ENCODE peak calls at places on chromosomes 7 and 10, in four cellular contexts. C is natural killer cell, W is PC-3, J is adrenal gland. M is an unnamed sample.

GRCh38 chr7:137097111-137097510 is 228.7 kb downstream of the CHRM2 start:
- DNase-seq in C (no peak), W (no peak), J (no peak), M (no peak)

GRCh38 chr7:129089521-129090212 is 34.8 kb upstream of the TNPO3 start:
- DNase-seq in C (no peak), W (no peak), J (no peak), M (no peak)

GRCh38 chr7:149714910-149715471 is 58.4 kb downstream of the ZNF467 start:
- DNase-seq in C (no peak), W (peak; percentile 5), J (peak; percentile 30), M (no peak)

GRCh38 chr7:157281221-157281998 is 55.4 kb upstream of the DNAJB6 start:
- DNase-seq in C (no peak), W (no peak), J (no peak), M (no peak)

GRCh38 chr7:101386177-101386557 is 23.5 kb downstream of the COL26A1 start:
- DNase-seq in C (no peak), W (no peak), J (no peak), M (no peak)

GRCh38 chr7:45638916-45639315 is 64.7 kb downstream of the ADCY1 start:
- DNase-seq in C (no peak), W (no peak), J (no peak), M (no peak)

GRCh38 chr7:22587322-22587721 is 87.3 kb upstream of the STEAP1B start:
- DNase-seq in C (no peak), W (no peak), J (no peak), M (no peak)

GRCh38 chr7:94922457-94922856 is 15.1 kb downstream of the PPP1R9A start:
- DNase-seq in C (no peak), W (no peak), J (no peak), M (no peak)

GRCh38 chr7:15330943-15331342 is 230.9 kb downstream of the AGMO start:
- DNase-seq in C (no peak), W (no peak), J (no peak), M (no peak)

GRCh38 chr10:15211464-15211979 is 43.0 kb upstream of the NMT2 start:
- DNase-seq in C (no peak), W (peak; percentile 66), J (no peak), M (no peak)

GRCh38 chr7:152312316-152312715 is 123.5 kb downstream of the KMT2C start:
- DNase-seq in C (no peak), W (no peak), J (no peak), M (no peak)

GRCh38 chr10:118497227-118497626 is 98.2 kb downstream of the PRLHR start:
- DNase-seq in C (no peak), W (no peak), J (no peak), M (no peak)

GRCh38 chr10:8073696-8074416 is 19.4 kb downstream of the GATA3 start:
- DNase-seq in C (peak; percentile 25), W (no peak), J (no peak), M (no peak)

GRCh38 chr10:49652416-49653385 is 26.8 kb upstream of the C10orf53 start:
- DNase-seq in C (no peak), W (no peak), J (no peak), M (no peak)

GRCh38 chr7:20796565-20796964 is 9.9 kb upstream of the SP8 start:
- DNase-seq in C (no peak), W (no peak), J (no peak), M (no peak)

GRCh38 chr10:31694929-31695837 is 233.4 kb downstream of the ARHGAP12 start:
- DNase-seq in C (no peak), W (no peak), J (no peak), M (no peak)

GRCh38 chr7:55366461-55367138 is 1.5 kb downstream of the LANCL2 start:
- DNase-seq in C (no peak), W (peak; percentile 5), J (no peak), M (no peak)

GRCh38 chr10:18601321-18601720 is 50.1 kb downstream of the NSUN6 start:
- DNase-seq in C (no peak), W (no peak), J (no peak), M (no peak)

GRCh38 chr7:157568785-157569584 is 232.2 kb downstream of the DNAJB6 start:
- DNase-seq in C (peak; percentile 35), W (no peak), J (peak; percentile 35), M (peak; percentile 54)

GRCh38 chr7:45683556-45684148 is 109.5 kb downstream of the ADCY1 start:
- DNase-seq in C (no peak), W (no peak), J (no peak), M (no peak)

GRCh38 chr10:72483452-72483851 is 128.7 kb upstream of the DNAJB12 start:
- DNase-seq in C (no peak), W (no peak), J (peak; percentile 4), M (no peak)

GRCh38 chr10:75468612-75469011 is 37.2 kb downstream of the LRMDA start:
- DNase-seq in C (no peak), W (no peak), J (peak; percentile 42), M (no peak)

GRCh38 chr10:29771376-29771775 is 136.6 kb upstream of the SVIL start:
- DNase-seq in C (no peak), W (no peak), J (no peak), M (no peak)

GRCh38 chr10:51273572-51273971 is 199.3 kb downstream of the PRKG1 start:
- DNase-seq in C (no peak), W (no peak), J (no peak), M (no peak)

GRCh38 chr10:72740526-72740925 is 48.6 kb downstream of the MCU start:
- DNase-seq in C (no peak), W (peak; percentile 68), J (peak; percentile 27), M (no peak)

GRCh38 chr10:90276894-90277447 is 575.6 kb downstream of the KIF20B start:
- DNase-seq in C (no peak), W (no peak), J (no peak), M (no peak)

GRCh38 chr10:50805981-50806622 is 66.4 kb downstream of the ASAH2B start:
- DNase-seq in C (no peak), W (peak; percentile 69), J (no peak), M (no peak)

GRCh38 chr7:107884419-107884818 is 6.6 kb upstream of the DLD start:
- DNase-seq in C (no peak), W (no peak), J (no peak), M (no peak)

GRCh38 chr7:138433583-138434437 is 26.2 kb upstream of the TRIM24 start:
- DNase-seq in C (no peak), W (peak; percentile 52), J (no peak), M (no peak)

GRCh38 chr10:77873558-77874380 is 52.8 kb downstream of the DLG5 start:
- DNase-seq in C (peak; percentile 72), W (peak; percentile 99), J (peak; percentile 92), M (no peak)

GRCh38 chr10:133226251-133226808 is 3.7 kb upstream of the UTF1 start:
- DNase-seq in C (no peak), W (peak; percentile 50), J (no peak), M (no peak)
- TF ChIP-seq CTCF in C (no peak), W (peak; percentile 47), J (no peak), M (no peak)

DNA sequence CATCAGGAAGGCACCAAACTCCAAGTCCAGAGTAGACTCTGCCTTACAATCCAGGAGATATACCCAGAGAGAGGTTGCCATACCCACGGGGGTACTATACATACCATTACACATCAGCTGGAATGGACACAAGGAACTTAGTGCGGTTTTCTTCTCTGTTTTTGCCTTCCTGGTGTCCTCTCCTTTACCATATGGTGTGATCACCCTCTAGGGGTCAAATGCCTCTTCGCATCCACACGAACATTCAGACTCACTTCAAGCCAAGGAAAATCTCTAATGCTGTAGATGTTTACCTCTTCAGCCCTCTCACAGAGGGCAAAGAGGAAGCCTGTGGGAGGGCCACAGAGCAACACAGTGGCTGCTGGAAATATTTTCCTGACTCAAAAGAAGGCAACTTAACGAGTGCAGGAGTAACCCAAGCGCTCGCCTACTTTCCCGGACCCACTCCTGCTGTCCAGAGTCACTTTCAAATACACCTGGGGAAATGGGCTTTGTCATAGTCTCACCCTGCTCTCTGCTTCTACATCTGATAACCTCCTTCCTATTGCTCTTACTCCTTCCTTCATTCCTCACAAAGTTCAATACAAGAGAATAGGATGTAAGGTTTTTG is 220.7 kb downstream of the C7orf25 start:
- DNase-seq in C (no peak), W (peak; percentile 73), J (peak; percentile 37), M (no peak)
- TF ChIP-seq CTCF in C (no peak), W (peak; percentile 78), J (peak; percentile 46), M (no peak)

DNA sequence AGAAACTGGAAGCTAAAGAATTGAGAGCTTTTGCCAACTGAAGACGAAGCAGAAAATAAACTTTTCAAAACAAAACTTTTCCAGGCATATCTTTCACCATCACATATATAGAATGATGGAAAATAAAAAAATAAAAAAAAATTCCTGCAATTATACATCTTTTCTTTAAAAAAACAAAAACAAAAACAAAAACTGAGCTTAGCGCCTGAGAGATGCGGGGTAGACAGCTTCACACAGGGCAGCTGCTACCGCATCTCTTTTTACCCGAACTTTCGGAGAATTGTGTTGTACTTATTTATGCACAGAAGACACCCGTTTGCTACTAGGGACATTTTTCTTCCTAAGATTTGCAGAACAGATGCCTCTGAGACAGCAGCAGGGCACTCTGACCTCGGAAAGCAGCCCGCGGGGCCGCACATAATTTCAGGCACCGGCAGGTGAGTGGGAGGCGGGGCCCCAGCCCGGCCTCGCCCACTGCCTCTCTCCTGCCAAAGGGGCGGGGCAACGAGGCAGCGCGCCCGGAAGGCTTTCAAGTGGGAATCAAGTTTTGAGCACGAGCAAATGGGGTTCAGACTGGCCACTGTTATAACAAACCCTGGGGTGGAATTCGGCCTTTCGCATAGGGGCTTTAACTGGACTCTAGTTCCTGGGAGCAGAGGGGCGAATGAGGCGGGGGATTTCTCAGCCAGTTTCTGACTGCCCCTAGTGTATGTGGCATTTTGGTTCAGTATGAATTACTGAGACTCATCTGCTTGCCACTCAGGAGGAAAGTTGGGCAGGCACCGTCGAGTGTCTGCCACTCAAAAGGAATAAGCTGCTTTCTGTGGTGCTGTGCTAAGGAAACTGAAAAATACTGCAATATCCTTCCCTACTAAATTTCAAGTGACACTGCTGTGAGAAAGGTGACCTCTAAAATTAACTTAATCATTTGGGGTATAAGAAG is 18.5 kb upstream of the FAM133B start:
- DNase-seq in C (no peak), W (no peak), J (no peak), M (no peak)
- TF ChIP-seq CTCF in C (no peak), W (no peak), J (no peak), M (no peak)

GRCh38 chr7:84844771-84845170 is 342.1 kb downstream of the SEMA3D start:
- DNase-seq in C (no peak), W (no peak), J (no peak), M (no peak)
- TF ChIP-seq CTCF in C (no peak), W (no peak), J (no peak), M (no peak)

GRCh38 chr10:56449770-56450169 is 88.7 kb upstream of the ZWINT start:
- DNase-seq in C (no peak), W (peak; percentile 53), J (no peak), M (no peak)
- TF ChIP-seq CTCF in C (no peak), W (peak; percentile 86), J (no peak), M (no peak)